ENCODE peak calls at places on chromosomes 6 and 20, in five cellular contexts. L, Q, U, F and H are unnamed samples.
A peak's percentile ranks its signal among the peaks of the same experiment; 100 is the strongest.

GRCh38 chr20:52004720-52005119 is 186.9 kb downstream of the ZFP64 start:
- DNase-seq in L (no peak), F (no peak), U (no peak), Q (no peak), H (no peak)

GRCh38 chr6:2270049-2270448 is 24.6 kb upstream of the GMDS start:
- DNase-seq in U (no peak), Q (no peak), F (no peak), L (no peak), H (no peak)

GRCh38 chr6:6438286-6438685 is 117.8 kb upstream of the F13A1 start:
- DNase-seq in U (no peak), Q (no peak), F (no peak), L (no peak), H (no peak)

GRCh38 chr20:25304025-25304549 is 56.2 kb downstream of the PYGB start:
- DNase-seq in L (no peak), Q (no peak), F (no peak), U (no peak), H (no peak)

GRCh38 chr6:139027620-139028182 is 844 bp upstream of the ABRACL start:
- DNase-seq in F (no peak), U (no peak), Q (no peak), L (no peak), H (no peak)

GRCh38 chr20:47220161-47220582 is 136.3 kb downstream of the ZMYND8 start:
- DNase-seq in U (no peak), L (no peak), Q (no peak), F (peak; percentile 61), H (no peak)

GRCh38 chr20:62599216-62600110 is 42.8 kb upstream of the SLCO4A1 start:
- DNase-seq in Q (no peak), F (no peak), L (no peak), U (no peak), H (no peak)

GRCh38 chr6:137926207-137926731 is 59.2 kb downstream of the TNFAIP3 start:
- DNase-seq in F (no peak), Q (no peak), U (no peak), L (peak; percentile 73), H (no peak)

GRCh38 chr20:8361008-8361652 is 229.1 kb downstream of the PLCB1 start:
- DNase-seq in F (no peak), Q (no peak), L (no peak), U (no peak), H (no peak)

GRCh38 chr20:46572181-46572580 is 21.7 kb upstream of the OCSTAMP start:
- DNase-seq in U (no peak), L (no peak), Q (no peak), F (no peak), H (no peak)

GRCh38 chr6:64774881-64775280 is 932.1 kb downstream of the EYS start:
- DNase-seq in F (no peak), Q (no peak), U (no peak), L (no peak), H (no peak)

GRCh38 chr6:37783025-37783825 is 36.3 kb upstream of the ZFAND3 start:
- DNase-seq in U (no peak), L (peak; percentile 86), Q (no peak), F (no peak), H (peak; percentile 24)

GRCh38 chr6:99589290-99589672 is 17.4 kb upstream of the PRDM13 start:
- DNase-seq in Q (no peak), L (peak; percentile 73), U (no peak), F (no peak), H (no peak)

GRCh38 chr6:107244742-107245470 is 129.6 kb upstream of the BEND3 start:
- DNase-seq in F (no peak), U (no peak), L (no peak), Q (no peak), H (no peak)

GRCh38 chr6:33785766-33786165 is 3.2 kb downstream of the LEMD2 start:
- DNase-seq in U (no peak), F (no peak), Q (no peak), L (no peak), H (no peak)

GRCh38 chr6:33782561-33782960 is 6.4 kb downstream of the LEMD2 start:
- DNase-seq in U (no peak), F (no peak), Q (no peak), L (no peak), H (no peak)

GRCh38 chr6:33783781-33784520 is 5.0 kb downstream of the LEMD2 start:
- DNase-seq in U (no peak), F (no peak), L (no peak), Q (no peak), H (no peak)

GRCh38 chr6:33786736-33787135 is 2.2 kb downstream of the LEMD2 start:
- DNase-seq in F (no peak), Q (no peak), L (no peak), U (no peak), H (no peak)

DNA sequence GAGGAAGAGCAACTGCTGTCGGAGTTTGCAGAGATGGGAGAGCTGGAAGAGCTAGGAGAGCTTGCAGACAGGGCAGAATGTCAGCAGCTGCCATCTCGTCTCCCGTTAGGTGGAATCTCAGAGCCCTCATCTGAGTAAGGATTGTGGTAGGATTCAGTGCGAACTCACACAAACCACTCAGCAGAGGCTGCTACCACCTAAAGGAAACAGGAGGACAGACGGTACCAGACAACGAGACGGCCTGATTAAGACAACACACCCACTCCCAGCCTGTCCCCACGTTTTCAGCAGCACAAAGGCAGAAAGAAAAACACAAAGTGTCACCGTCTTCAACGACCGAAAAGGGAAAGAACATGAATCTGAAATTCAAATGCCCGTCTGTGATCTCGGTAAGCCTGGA is 4.1 kb downstream of the LEMD2 start:
- DNase-seq in Q (no peak), L (no peak), F (no peak), U (no peak), H (no peak)
- H3K4me1 ChIP-seq in Q (peaks cover 49% of the 10 kb centered on the region), L (peaks cover 6% of the 10 kb centered on the region), F (peaks cover 28% of the 10 kb centered on the region), U (peaks cover 54% of the 10 kb centered on the region), H (peaks cover 19% of the 10 kb centered on the region)

DNA sequence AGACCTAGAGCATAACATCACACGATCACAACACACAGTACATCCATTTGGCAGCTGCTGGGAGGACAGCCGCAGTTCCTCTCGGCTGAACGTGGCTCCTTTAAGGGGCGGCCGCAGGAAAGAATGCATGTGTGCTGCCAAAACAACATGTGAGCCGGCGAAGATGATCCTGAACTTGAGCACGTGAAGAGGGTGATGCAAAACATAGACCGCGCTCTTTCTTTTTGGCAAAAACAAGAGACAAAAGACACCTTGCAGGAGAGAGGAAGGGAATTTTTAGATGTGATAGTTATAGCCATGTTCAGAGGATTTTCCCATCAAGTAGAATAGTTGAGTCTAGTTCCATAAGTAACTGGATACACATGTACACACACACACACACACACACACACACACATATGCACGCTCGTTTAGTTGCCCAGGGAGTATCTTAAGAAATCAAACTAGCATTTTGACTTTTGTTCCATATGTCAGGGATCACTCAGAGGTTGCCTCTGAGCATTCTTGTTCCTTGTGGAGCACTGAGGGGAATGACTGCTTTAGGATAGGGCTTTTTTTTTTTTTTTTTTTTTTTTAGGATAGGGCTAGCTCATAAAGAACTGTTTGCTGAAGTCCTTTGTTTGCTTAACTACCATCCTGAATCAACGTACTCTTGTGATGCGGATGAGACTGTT is 21.7 kb upstream of the RANBP9 start:
- DNase-seq in F (peak; percentile 46), L (no peak), Q (peak; percentile 55), U (no peak), H (peak; percentile 95)
- H3K4me3 ChIP-seq in F (no peak overlapping the region), L (no peak overlapping the region), Q (peak overlapping the region; percentile 14), U (no peak overlapping the region), H (no peak overlapping the region)

GRCh38 chr6:105215506-105215905 is 35.7 kb upstream of the POPDC3 start:
- DNase-seq in Q (no peak), U (no peak), F (no peak), L (no peak), H (no peak)

GRCh38 chr6:105211831-105212230 is 32.0 kb upstream of the POPDC3 start:
- DNase-seq in U (no peak), Q (no peak), L (no peak), F (no peak), H (no peak)

GRCh38 chr6:105210932-105211531 is 31.2 kb upstream of the POPDC3 start:
- DNase-seq in U (no peak), Q (no peak), L (no peak), F (no peak), H (no peak)

GRCh38 chr6:105212587-105212986 is 32.8 kb upstream of the POPDC3 start:
- DNase-seq in Q (no peak), L (no peak), U (no peak), F (no peak), H (no peak)

DNA sequence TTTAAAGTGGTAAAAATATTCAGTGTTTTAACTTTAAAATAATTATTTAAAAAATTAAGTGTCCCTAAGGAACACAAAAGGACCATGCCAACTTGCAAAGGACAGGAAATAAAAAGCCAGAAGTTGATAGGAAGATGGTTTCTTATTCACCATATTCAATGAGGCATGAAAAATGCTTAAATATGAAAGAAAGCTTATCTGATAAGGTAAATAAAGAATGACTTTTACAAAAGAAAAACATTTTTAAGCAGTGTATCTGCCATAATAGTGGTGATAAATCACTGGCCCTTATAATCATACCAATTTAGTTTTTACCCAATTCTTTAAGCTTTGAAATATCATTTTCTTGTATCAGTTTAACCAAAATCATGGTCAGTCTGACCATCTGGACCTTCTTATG is 33.5 kb upstream of the POPDC3 start:
- DNase-seq in L (no peak), U (no peak), F (no peak), Q (no peak), H (no peak)
- H3K4me1 ChIP-seq in L (no peaks in the 10 kb centered on the region), U (no peaks in the 10 kb centered on the region), F (peaks cover 18% of the 10 kb centered on the region), Q (no peaks in the 10 kb centered on the region), H (no peaks in the 10 kb centered on the region)

GRCh38 chr20:49052334-49052733 is 6.2 kb downstream of the CSE1L start:
- DNase-seq in L (no peak), F (peak; percentile 81), Q (no peak), U (no peak), H (no peak)
- H3K4me3 ChIP-seq in L (no peak overlapping the region), F (no peak overlapping the region), Q (no peak overlapping the region), U (no peak overlapping the region), H (no peak overlapping the region)

GRCh38 chr20:63739129-63740069 is at the start of gene SLC2A4RG:
- DNase-seq in L (peak; percentile 93), F (peak; percentile 94), U (peak; percentile 81), Q (peak; percentile 85), H (peak; percentile 72)

GRCh38 chr20:63736893-63737689 is 627 bp downstream of the LIME1 start:
- DNase-seq in U (no peak), L (peak; percentile 77), Q (no peak), F (no peak), H (no peak)

GRCh38 chr20:63738687-63739128 is 868 bp upstream of the SLC2A4RG start:
- DNase-seq in Q (peak; percentile 79), F (peak; percentile 71), L (peak; percentile 90), U (peak; percentile 87), H (peak; percentile 68)

GRCh38 chr20:63737690-63737939 is 1.2 kb downstream of the LIME1 start:
- DNase-seq in L (peak; percentile 73), U (no peak), Q (no peak), F (peak; percentile 60), H (no peak)

DNA sequence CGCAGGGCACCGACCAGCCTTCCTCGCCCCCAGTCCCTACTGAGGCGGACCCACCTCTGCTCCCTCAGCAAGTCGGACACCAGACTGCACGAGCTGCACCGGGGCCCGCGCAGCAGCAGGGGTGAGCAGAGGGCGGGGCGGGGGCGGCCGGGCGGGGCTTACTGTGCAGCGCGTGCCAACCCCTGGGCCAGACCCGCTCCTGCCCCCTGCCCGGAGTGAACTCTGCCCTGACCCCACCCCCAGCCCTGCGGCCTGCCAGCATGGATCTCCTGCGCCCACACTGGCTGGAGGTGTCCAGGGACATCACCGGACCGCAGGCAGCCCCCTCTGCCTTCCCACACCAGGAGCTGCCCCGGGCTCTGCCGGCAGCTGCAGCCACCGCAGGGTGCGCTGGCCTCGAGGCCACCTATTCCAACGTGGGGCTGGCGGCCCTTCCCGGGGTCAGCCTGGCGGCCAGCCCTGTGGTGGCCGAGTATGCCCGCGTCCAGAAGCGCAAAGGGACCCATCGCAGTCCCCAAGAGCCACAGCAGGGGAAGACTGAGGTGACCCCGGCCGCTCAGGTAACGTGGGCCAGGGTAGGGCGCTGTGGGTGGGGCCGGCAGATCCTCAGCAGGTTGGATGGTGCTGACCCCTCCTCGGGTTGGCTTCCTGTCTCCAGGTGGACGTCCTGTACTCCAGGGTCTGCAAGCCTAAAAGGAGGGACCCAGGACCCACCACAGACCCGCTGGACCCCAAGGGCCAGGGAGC is 1.5 kb upstream of the SLC2A4RG start:
- DNase-seq in U (peak; percentile 79), L (peak; percentile 73), Q (peak; percentile 59), F (peak; percentile 90), H (peak; percentile 35)
- H3K4me1 ChIP-seq in U (peaks cover 55% of the 10 kb centered on the region), L (no peaks in the 10 kb centered on the region), Q (peaks cover 43% of the 10 kb centered on the region), F (peaks cover 60% of the 10 kb centered on the region), H (no peaks in the 10 kb centered on the region)